ENCODE peak calls at places on chromosome 21, in five cellular contexts. I is activated effector memory CD4-positive, alpha-beta T cell treated with anti-CD3 and anti-CD28 coated beads, Interleukin-2, amount 50 U/mL, for 16 hours; D is LoVo; V is GM03348; Y is SJCRH30. S is an unnamed sample.

GRCh38 chr21:44444286-44444931 is 10.9 kb upstream of the LRRC3 start:
- DNase-seq in I (no peak), D (peak), V (no peak), Y (peak), S (peak)

GRCh38 chr21:44998086-44998620 is 58.3 kb downstream of the SLX9 start:
- DNase-seq in I (no peak), D (no peak), V (no peak), Y (no peak), S (no peak)

GRCh38 chr21:44078411-44078981 is 28.7 kb upstream of the PWP2 start:
- DNase-seq in I (peak), D (no peak), V (no peak), Y (no peak), S (no peak)

GRCh38 chr21:29104239-29104708 is 26.2 kb upstream of the MAP3K7CL start:
- DNase-seq in I (no peak), D (no peak), V (no peak), Y (peak), S (no peak)

GRCh38 chr21:32713726-32714125 is 14.1 kb downstream of the SYNJ1 start:
- DNase-seq in I (no peak), D (no peak), V (no peak), Y (no peak), S (no peak)

GRCh38 chr21:38987551-38988210 is 182.0 kb downstream of the ETS2 start:
- DNase-seq in I (no peak), D (no peak), V (no peak), Y (no peak), S (no peak)

GRCh38 chr21:36491191-36491916 is 11.4 kb upstream of the CLDN14 start:
- DNase-seq in I (peak), D (peak), V (peak), Y (no peak), S (no peak)

GRCh38 chr21:29382029-29382654 is 83.4 kb downstream of the BACH1 start:
- DNase-seq in I (no peak), D (peak), V (peak), Y (no peak), S (peak)

GRCh38 chr21:14900058-14900457 is 164.7 kb downstream of the NRIP1 start:
- DNase-seq in I (no peak), D (no peak), V (peak), Y (peak), S (no peak)

GRCh38 chr21:42232176-42232825 is 13.4 kb downstream of the ABCG1 start:
- DNase-seq in I (no peak), D (no peak), V (no peak), Y (no peak), S (no peak)

GRCh38 chr21:35989185-35989735 is 71.1 kb downstream of the SETD4 start:
- DNase-seq in I (no peak), D (no peak), V (peak), Y (no peak), S (no peak)

GRCh38 chr21:42878993-42879787 is at the start of gene WDR4:
- DNase-seq in I (peak), D (peak), V (peak), Y (peak), S (peak)

GRCh38 chr21:29748391-29749167 is 191.2 kb downstream of the GRIK1 start:
- DNase-seq in I (no peak), D (no peak), V (no peak), Y (no peak), S (no peak)

GRCh38 chr21:25283720-25284119 is 323.6 kb downstream of the MRPL39 start:
- DNase-seq in I (no peak), D (no peak), V (peak), Y (peak), S (peak)

GRCh38 chr21:37208741-37209225 is 58.4 kb downstream of the VPS26C start:
- DNase-seq in I (no peak), D (no peak), V (no peak), Y (no peak), S (no peak)

GRCh38 chr21:39885119-39885848 is 18.0 kb downstream of the PCP4 start:
- DNase-seq in I (no peak), D (no peak), V (no peak), Y (peak), S (no peak)

GRCh38 chr21:42836767-42837301 is 42.5 kb downstream of the WDR4 start:
- DNase-seq in I (peak), D (no peak), V (no peak), Y (no peak), S (no peak)

GRCh38 chr21:45539046-45539795 is 3.0 kb downstream of the SLC19A1 start:
- DNase-seq in I (peak), D (no peak), V (no peak), Y (no peak), S (no peak)

GRCh38 chr21:32918467-32919140 is 107.1 kb upstream of the OLIG2 start:
- DNase-seq in I (no peak), D (no peak), V (no peak), Y (no peak), S (no peak)

GRCh38 chr21:35284199-35284598 is 235.1 kb upstream of the RUNX1 start:
- DNase-seq in I (no peak), D (no peak), V (no peak), Y (no peak), S (no peak)

GRCh38 chr21:32889596-32889995 is 118.0 kb upstream of the PAXBP1 start:
- DNase-seq in I (no peak), D (no peak), V (peak), Y (no peak), S (no peak)

GRCh38 chr21:37829043-37829442 is 87.2 kb downstream of the KCNJ6 start:
- DNase-seq in I (no peak), D (no peak), V (no peak), Y (no peak), S (peak)

GRCh38 chr21:35046223-35046690 is 2.8 kb downstream of the RUNX1 start:
- DNase-seq in I (no peak), D (no peak), V (no peak), Y (no peak), S (no peak)

GRCh38 chr21:16908087-16908486 is 604.8 kb upstream of the CXADR start:
- DNase-seq in I (no peak), D (no peak), V (no peak), Y (no peak), S (no peak)

GRCh38 chr21:22351076-22351475 is 1352.9 kb downstream of the NCAM2 start:
- DNase-seq in I (no peak), D (no peak), V (no peak), Y (no peak), S (no peak)

GRCh38 chr21:34928637-34929036 is 120.5 kb downstream of the RUNX1 start:
- DNase-seq in I (no peak), D (no peak), V (no peak), Y (peak), S (no peak)

GRCh38 chr21:39807738-39808137 is 59.5 kb upstream of the PCP4 start:
- DNase-seq in I (no peak), D (no peak), V (no peak), Y (no peak), S (no peak)

GRCh38 chr21:39445339-39446269 is at the start of gene LCA5L:
- DNase-seq in I (peak), D (peak), V (peak), Y (peak), S (peak)

GRCh38 chr21:37273911-37274690 is 7.0 kb upstream of the VPS26C start:
- DNase-seq in I (no peak), D (no peak), V (no peak), Y (no peak), S (no peak)

GRCh38 chr21:21156919-21157318 is 158.7 kb downstream of the NCAM2 start:
- DNase-seq in I (no peak), D (no peak), V (peak), Y (no peak), S (no peak)

GRCh38 chr21:19328954-19329353 is 925.4 kb upstream of the TMPRSS15 start:
- DNase-seq in I (no peak), D (no peak), V (no peak), Y (no peak), S (no peak)

GRCh38 chr21:36437745-36438128 is 42.2 kb downstream of the CLDN14 start:
- DNase-seq in I (no peak), D (no peak), V (peak), Y (no peak), S (no peak)

GRCh38 chr21:14603202-14603601 is 57.1 kb upstream of the SAMSN1 start:
- DNase-seq in I (no peak), D (no peak), V (peak), Y (no peak), S (no peak)

GRCh38 chr21:35102488-35103407 is 53.6 kb upstream of the RUNX1 start:
- DNase-seq in I (no peak), D (no peak), V (no peak), Y (peak), S (no peak)